ENCODE peak calls at places on chromosomes 5 and 9, in four cellular contexts. D is pancreas, T is endodermal cell, P is adipocyte. R is an unnamed sample. For H3K36me3, the result is how much of the 10 kb centered on the place peaks cover.

GRCh38 chr5:173884402-173885053 is 3.6 kb upstream of the CPEB4 start:
- DNase-seq in D (no peak), T (no peak), P (no peak), R (no peak)

GRCh38 chr5:171681667-171682066 is 104.0 kb upstream of the SMIM23 start:
- DNase-seq in D (no peak), T (no peak), P (no peak), R (no peak)

GRCh38 chr5:82334856-82335255 is 56.7 kb upstream of the RPS23 start:
- DNase-seq in D (no peak), T (no peak), P (peak), R (no peak)

GRCh38 chr9:104304925-104305324 is 199.1 kb upstream of the OR13F1 start:
- DNase-seq in D (no peak), T (peak), P (no peak), R (no peak)

GRCh38 chr5:154862766-154863165 is 4.3 kb downstream of the CNOT8 start:
- DNase-seq in D (no peak), T (no peak), P (no peak), R (no peak)

GRCh38 chr9:92631452-92632211 is 38.3 kb downstream of the IPPK start:
- DNase-seq in D (peak), T (peak), P (peak), R (no peak)

GRCh38 chr9:124940521-124940893 is 376 bp downstream of the GOLGA1 start:
- DNase-seq in D (no peak), T (no peak), P (no peak), R (no peak)

GRCh38 chr5:147504535-147504934 is 5.3 kb downstream of the DPYSL3 start:
- DNase-seq in D (no peak), T (no peak), P (no peak), R (no peak)

GRCh38 chr9:136566553-136566895 is 20.7 kb upstream of the NOTCH1 start:
- DNase-seq in D (no peak), T (no peak), P (no peak), R (no peak)

GRCh38 chr9:135410831-135411473 is 68.6 kb upstream of the PPP1R26 start:
- DNase-seq in D (no peak), T (peak), P (no peak), R (peak)

GRCh38 chr5:134577022-134577795 is 51.7 kb downstream of the JADE2 start:
- DNase-seq in D (no peak), T (no peak), P (no peak), R (peak)

GRCh38 chr9:96599298-96599697 is 20.3 kb downstream of the CDC14B start:
- DNase-seq in D (no peak), T (no peak), P (peak), R (no peak)

GRCh38 chr5:31492824-31493223 is 39.1 kb downstream of the DROSHA start:
- DNase-seq in D (no peak), T (peak), P (no peak), R (peak)

GRCh38 chr5:141778683-141779082 is 96.7 kb upstream of the ARAP3 start:
- DNase-seq in D (no peak), T (no peak), P (no peak), R (no peak)

GRCh38 chr5:168269950-168270349 is 21.5 kb upstream of the WWC1 start:
- DNase-seq in D (no peak), T (peak), P (no peak), R (peak)

GRCh38 chr5:116814656-116815055 is 240.0 kb upstream of the SEMA6A start:
- DNase-seq in D (no peak), T (peak), P (no peak), R (no peak)

DNA sequence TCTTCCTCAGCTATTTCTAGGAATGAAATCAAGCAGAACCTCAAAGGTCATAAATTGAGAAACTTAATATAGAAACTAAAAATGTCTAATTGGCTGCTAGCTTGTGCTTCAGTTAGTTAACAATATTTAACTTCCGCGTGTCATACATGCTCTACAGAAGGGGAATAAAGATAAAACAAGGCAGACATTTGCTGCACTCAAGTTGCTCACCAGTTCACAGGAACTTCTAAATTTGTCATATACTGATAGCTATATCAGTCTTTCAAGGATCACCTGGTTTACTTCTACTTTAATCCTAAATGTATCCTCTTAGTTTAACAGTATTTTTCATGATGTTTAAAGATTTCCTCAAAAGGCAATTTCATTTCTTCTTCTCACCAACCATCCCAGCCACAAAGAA is 8.4 kb downstream of the CCNH start:
- DNase-seq in D (no peak), T (no peak), P (no peak), R (no peak)
- H3K4me3 ChIP-seq in D (no peak), T (no peak), P (no peak), R (no peak)

GRCh38 chr5:119270121-119270565 is 85.7 kb upstream of the TNFAIP8 start:
- DNase-seq in D (no peak), T (no peak), P (no peak), R (no peak)

GRCh38 chr5:119270955-119271757 is 84.7 kb upstream of the TNFAIP8 start:
- DNase-seq in D (no peak), T (no peak), P (no peak), R (no peak)

GRCh38 chr5:119268387-119269060 is 87.3 kb upstream of the TNFAIP8 start:
- DNase-seq in D (peak), T (peak), P (peak), R (peak)

GRCh38 chr5:119269061-119269579 is 86.7 kb upstream of the TNFAIP8 start:
- DNase-seq in D (peak), T (peak), P (peak), R (peak)

DNA sequence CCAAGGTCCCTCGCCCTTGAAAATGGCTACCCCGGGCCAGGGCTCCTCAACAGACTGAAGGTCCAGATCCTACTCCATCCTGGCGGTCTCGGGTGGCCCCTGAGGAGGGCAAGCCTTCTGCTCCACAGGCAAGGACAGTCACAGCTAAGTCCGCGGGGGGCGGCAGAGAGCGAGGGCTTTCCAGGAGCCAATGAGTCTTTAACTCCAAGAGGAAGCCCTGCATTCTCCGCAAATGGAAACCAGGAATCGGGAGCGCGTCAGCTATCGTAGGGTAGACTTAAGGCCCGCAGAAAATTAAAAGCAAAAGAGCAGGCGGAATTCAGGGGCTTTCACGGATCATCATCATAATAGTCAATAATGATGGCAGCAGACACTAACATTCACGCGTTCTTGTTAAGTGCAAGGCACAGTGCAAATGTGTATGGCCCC is 87.8 kb upstream of the TNFAIP8 start:
- DNase-seq in D (peak), T (peak), P (peak), R (peak)
- H3K36me3 ChIP-seq in D (under half), T (under half), P (under half), R (under half)

DNA sequence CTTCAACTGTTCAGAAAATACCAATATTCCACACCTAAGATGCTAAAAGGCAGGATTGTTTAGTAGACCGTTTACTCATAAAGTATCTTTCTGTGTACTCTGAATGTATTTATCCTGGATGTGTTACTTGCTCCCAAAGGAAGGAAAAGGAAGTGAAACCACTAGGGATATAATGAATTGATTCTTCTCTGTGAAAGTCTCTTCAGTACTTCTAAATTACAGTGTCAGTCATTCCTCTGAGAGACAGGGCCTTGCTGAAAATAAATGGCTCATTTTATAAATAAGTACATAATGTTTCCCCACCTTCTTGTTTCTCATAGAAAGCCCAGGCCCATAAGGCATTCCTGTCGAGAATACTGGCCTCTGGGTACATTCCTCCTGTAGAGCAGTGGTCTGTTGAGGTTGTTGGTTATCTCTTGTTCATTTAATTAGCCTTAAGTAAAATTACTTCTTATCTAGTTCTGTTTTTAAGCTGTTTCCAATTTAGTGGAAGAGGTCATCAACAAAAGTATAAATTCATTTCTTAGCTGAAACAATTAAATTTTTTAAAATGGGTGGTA is 1.6 kb downstream of the HAPLN1 start:
- DNase-seq in D (no peak), T (no peak), P (no peak), R (no peak)
- H3K4me3 ChIP-seq in D (no peak), T (no peak), P (no peak), R (no peak)

DNA sequence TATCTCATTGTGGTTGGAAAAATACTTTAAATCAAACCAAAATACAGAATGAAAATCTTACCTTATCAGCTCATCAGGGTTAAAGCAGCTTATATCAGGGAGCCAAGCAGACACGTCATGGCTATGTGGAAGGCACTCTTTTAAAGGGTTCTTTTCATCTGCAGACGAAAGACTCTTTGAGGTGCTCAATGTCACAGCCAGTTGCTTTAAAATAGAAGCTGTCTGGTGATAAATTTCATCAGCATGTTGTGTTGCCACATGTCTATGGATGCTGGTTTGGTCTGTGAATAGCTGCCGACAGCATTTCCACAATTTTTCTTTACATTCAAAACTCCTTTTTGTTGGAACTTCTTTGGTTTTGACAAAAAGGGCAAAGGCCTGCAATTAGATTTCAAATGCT is 7.5 kb downstream of the TSTD2 start:
- DNase-seq in D (no peak), T (no peak), P (no peak), R (no peak)
- H3K36me3 ChIP-seq in D (under half), T (half or more), P (under half), R (under half)

GRCh38 chr5:138610468-138611294 is 35.5 kb upstream of the HSPA9 start:
- DNase-seq in D (no peak), T (peak), P (no peak), R (peak)

GRCh38 chr5:138615461-138615860 is 40.3 kb upstream of the HSPA9 start:
- DNase-seq in D (no peak), T (no peak), P (no peak), R (no peak)

GRCh38 chr5:138606378-138606777 is 31.2 kb upstream of the HSPA9 start:
- DNase-seq in D (no peak), T (no peak), P (no peak), R (no peak)

GRCh38 chr5:138616508-138616907 is 41.3 kb upstream of the HSPA9 start:
- DNase-seq in D (no peak), T (no peak), P (no peak), R (no peak)

DNA sequence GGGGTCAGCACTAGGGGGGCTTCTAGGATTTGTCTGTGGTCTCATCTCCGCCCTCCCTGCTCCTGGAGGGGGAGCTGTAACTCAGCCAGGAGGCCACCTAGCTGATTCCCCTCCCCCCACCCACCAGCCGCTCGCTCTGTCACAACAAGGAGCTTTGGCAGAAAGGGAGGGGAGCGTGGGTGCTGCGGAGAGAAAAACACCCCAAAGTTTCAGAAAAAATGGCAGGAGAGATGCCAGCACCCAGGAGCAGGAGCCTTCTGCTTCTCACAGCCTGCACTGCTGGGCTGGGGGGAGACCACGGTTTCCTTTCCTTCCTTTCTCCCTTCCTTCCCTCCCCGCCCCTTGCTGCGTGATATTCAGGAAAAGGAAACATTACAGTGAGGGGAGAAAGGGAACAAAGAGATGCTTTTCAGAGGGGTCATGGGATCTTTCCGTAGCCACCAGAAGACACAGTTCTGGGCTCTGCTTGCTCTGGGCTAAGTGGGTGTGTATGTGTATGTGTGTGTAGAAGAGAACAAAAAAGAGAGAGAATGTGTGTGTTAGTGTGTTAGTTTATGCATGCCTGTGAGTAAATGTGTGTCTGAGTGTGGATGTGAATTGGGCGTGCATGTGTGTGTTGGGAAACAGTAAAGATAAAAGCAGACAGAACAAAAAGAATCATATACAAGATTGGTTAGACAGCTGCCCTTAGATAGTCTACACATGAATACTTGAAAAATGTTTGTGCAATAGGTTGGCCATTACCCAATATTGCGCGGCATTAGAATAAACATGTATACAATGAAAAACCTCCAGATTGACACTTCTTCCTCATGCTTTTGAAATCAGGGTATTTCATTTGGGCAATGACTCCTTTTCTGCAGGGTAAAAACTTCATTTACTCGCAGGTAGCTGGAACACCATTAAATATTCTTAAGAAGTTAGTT is 36.4 kb upstream of the HSPA9 start:
- DNase-seq in D (no peak), T (peak), P (peak), R (peak)
- H3K4me3 ChIP-seq in D (no peak), T (peak), P (peak), R (peak)

GRCh38 chr5:160054047-160054446 is 45.1 kb downstream of the TTC1 start:
- DNase-seq in D (no peak), T (no peak), P (no peak), R (no peak)

GRCh38 chr5:160049099-160049498 is 40.2 kb downstream of the TTC1 start:
- DNase-seq in D (no peak), T (no peak), P (no peak), R (no peak)

GRCh38 chr5:160054831-160055230 is 45.9 kb downstream of the TTC1 start:
- DNase-seq in D (no peak), T (no peak), P (no peak), R (no peak)
- H3K36me3 ChIP-seq in D (under half), T (half or more), P (half or more), R (under half)

DNA sequence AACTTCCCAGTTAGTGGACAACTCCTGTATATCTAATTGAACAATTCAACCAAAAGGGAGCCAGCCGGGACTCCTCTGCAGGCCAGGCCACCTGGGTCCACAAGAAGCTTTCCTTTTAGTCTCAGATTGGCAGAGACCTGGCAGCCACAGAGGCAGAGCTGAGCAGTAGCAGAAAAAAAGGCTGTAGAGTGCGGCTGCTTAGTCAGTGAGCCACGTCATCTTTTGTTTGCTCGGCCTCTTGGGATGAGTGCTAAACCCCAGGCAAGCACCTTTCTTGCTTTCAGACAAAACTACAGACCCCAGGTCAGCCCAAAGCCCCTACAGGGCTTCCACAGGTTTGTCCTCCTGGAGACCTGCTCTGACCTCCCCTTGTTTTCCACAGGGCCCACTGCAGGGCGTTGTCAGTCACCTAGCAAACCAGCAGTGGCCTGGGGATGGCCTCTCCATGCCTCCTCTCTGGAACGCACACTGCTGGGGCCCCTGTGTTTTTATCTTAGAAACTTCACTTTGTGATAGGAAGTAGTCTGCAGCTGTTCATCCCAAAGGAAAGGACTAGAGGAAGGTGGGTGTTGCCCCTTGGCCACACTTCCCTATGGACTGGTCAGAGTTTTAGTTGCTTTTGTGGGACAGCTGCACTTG is 49.9 kb downstream of the SHB start:
- DNase-seq in D (no peak), T (no peak), P (peak), R (no peak)
- H3K4me3 ChIP-seq in D (no peak), T (peak), P (no peak), R (no peak)

R was measured in H7.